ENCODE peak calls at places on chromosomes 5 and 9, in ten cellular contexts. G, Q, T, W, Z, C, S, M, J and E are unnamed samples.

GRCh38 chr9:136403538-136403914 is 3.6 kb upstream of the SNAPC4 start:
- DNase-seq in J (no peak), W (no peak), Z (no peak), Q (peak), M (no peak), G (no peak), C (no peak), S (no peak), T (no peak), E (no peak)

GRCh38 chr5:39132128-39132447 is 57.9 kb upstream of the RICTOR start:
- DNase-seq in G (no peak), T (no peak), M (no peak), Z (no peak), Q (no peak), W (no peak), S (no peak), C (no peak), J (no peak), E (no peak)

GRCh38 chr9:22308177-22308576 is 138.4 kb upstream of the DMRTA1 start:
- DNase-seq in S (no peak), Z (no peak), C (no peak), W (no peak), G (no peak), J (no peak), T (no peak), M (peak), Q (no peak), E (no peak)

GRCh38 chr5:99694884-99695283 is 766.1 kb upstream of the CHD1 start:
- DNase-seq in Q (no peak), J (no peak), Z (no peak), M (no peak), W (no peak), G (no peak), C (no peak), S (no peak), T (no peak), E (no peak)

GRCh38 chr5:21774791-21775190 is 1078.4 kb downstream of the CDH12 start:
- DNase-seq in T (no peak), C (no peak), Z (peak), W (no peak), Q (no peak), S (no peak), J (no peak), M (no peak), G (no peak), E (no peak)

GRCh38 chr5:53256746-53257145 is 147.2 kb upstream of the MOCS2 start:
- DNase-seq in J (no peak), Q (no peak), M (no peak), S (no peak), C (no peak), Z (peak), G (no peak), W (no peak), T (no peak), E (no peak)

GRCh38 chr9:4077499-4078102 is 222.3 kb downstream of the GLIS3 start:
- DNase-seq in Z (peak), G (peak), W (peak), M (peak), S (peak), C (peak), J (peak), T (peak), Q (peak), E (peak)

GRCh38 chr5:21802869-21803490 is 1050.2 kb downstream of the CDH12 start:
- DNase-seq in Q (no peak), M (no peak), W (no peak), G (peak), C (no peak), Z (peak), S (no peak), T (no peak), J (no peak), E (no peak)

GRCh38 chr5:59937633-59938032 is 44.1 kb upstream of the PDE4D start:
- DNase-seq in J (no peak), G (no peak), W (no peak), Z (no peak), S (no peak), T (no peak), Q (no peak), C (no peak), M (no peak), E (no peak)

GRCh38 chr9:79242489-79242888 is 329.3 kb upstream of the TLE4 start:
- DNase-seq in G (no peak), Z (no peak), C (no peak), W (no peak), Q (no peak), S (no peak), T (no peak), M (no peak), J (no peak), E (no peak)

GRCh38 chr5:14928661-14929060 is 57.1 kb upstream of the ANKH start:
- DNase-seq in M (no peak), G (no peak), Q (no peak), J (no peak), C (no peak), W (no peak), Z (peak), T (no peak), S (no peak), E (no peak)

GRCh38 chr5:148381906-148382305 is 1.9 kb upstream of the FBXO38 start:
- DNase-seq in G (no peak), W (no peak), M (no peak), C (no peak), J (no peak), Z (no peak), Q (no peak), T (no peak), S (no peak), E (no peak)

GRCh38 chr5:95832664-95833063 is 10.1 kb upstream of the GLRX start:
- DNase-seq in Q (no peak), W (no peak), J (no peak), S (no peak), M (no peak), C (no peak), G (no peak), T (no peak), Z (no peak), E (no peak)

GRCh38 chr5:51382759-51383493 is at the start of gene ISL1:
- DNase-seq in Q (no peak), S (peak), Z (peak), M (peak), W (no peak), G (peak), C (no peak), J (peak), T (peak), E (peak)

GRCh38 chr5:111774525-111774924 is 17.5 kb upstream of the NREP start:
- DNase-seq in J (no peak), T (peak), C (no peak), Q (no peak), M (peak), G (no peak), W (no peak), S (no peak), Z (peak), E (no peak)

GRCh38 chr5:172721455-172722308 is 49.3 kb downstream of the DUSP1 start:
- DNase-seq in T (no peak), Z (peak), S (peak), J (no peak), M (no peak), Q (no peak), W (no peak), C (no peak), G (no peak), E (peak)

GRCh38 chr5:41636605-41637004 is 126.2 kb upstream of the PLCXD3 start:
- DNase-seq in S (no peak), C (no peak), W (no peak), G (peak), Q (no peak), J (peak), T (no peak), M (no peak), Z (peak), E (peak)

GRCh38 chr9:136337416-136338395 is 10.4 kb downstream of the GPSM1 start:
- DNase-seq in G (no peak), T (no peak), W (no peak), Z (no peak), C (no peak), J (no peak), S (no peak), M (no peak), Q (no peak), E (no peak)

GRCh38 chr5:127580731-127581130 is 63.3 kb downstream of the PRRC1 start:
- DNase-seq in Q (no peak), T (no peak), M (no peak), Z (no peak), S (no peak), W (no peak), G (no peak), J (no peak), C (no peak), E (no peak)

GRCh38 chr5:157046041-157046440 is 12.9 kb downstream of the HAVCR1 start:
- DNase-seq in T (peak), M (peak), J (peak), Q (no peak), W (no peak), Z (no peak), C (no peak), S (no peak), G (peak), E (no peak)

GRCh38 chr5:68288756-68289134 is 73.2 kb downstream of the PIK3R1 start:
- DNase-seq in T (no peak), W (no peak), Q (no peak), Z (no peak), S (peak), G (no peak), M (peak), J (no peak), C (peak), E (peak)

GRCh38 chr5:157464518-157465171 is 4.6 kb downstream of the NIPAL4 start:
- DNase-seq in C (no peak), T (peak), M (no peak), W (peak), Z (peak), J (peak), Q (no peak), G (peak), S (peak), E (no peak)

GRCh38 chr5:2289380-2289779 is 406.7 kb upstream of the IRX4 start:
- DNase-seq in C (no peak), W (no peak), Q (no peak), T (no peak), M (no peak), S (no peak), Z (no peak), J (no peak), G (no peak), E (no peak)

GRCh38 chr9:112694910-112695555 is 22.9 kb downstream of the INIP start:
- DNase-seq in T (no peak), W (no peak), G (no peak), Z (no peak), J (no peak), Q (no peak), C (no peak), S (no peak), M (no peak), E (no peak)

GRCh38 chr5:97096096-97096648 is 46.2 kb downstream of the LIX1 start:
- DNase-seq in G (no peak), W (no peak), S (no peak), J (no peak), C (no peak), Q (no peak), Z (no peak), T (no peak), M (no peak), E (no peak)

GRCh38 chr9:21616082-21616778 is 134.1 kb upstream of the IFNE start:
- DNase-seq in J (peak), W (no peak), S (no peak), G (peak), Z (peak), M (no peak), Q (no peak), C (no peak), T (no peak), E (no peak)

GRCh38 chr5:129541648-129542251 is 81.7 kb downstream of the ADAMTS19 start:
- DNase-seq in M (no peak), T (no peak), Z (peak), G (no peak), C (no peak), Q (no peak), J (peak), S (no peak), W (no peak), E (no peak)

GRCh38 chr5:60700347-60700815 is 415 bp upstream of the DEPDC1B start:
- DNase-seq in M (no peak), G (no peak), J (no peak), S (peak), Z (no peak), W (no peak), Q (no peak), T (peak), C (no peak), E (peak)

GRCh38 chr5:180618830-180619562 is 27.7 kb upstream of the SCGB3A1 start:
- DNase-seq in S (no peak), W (no peak), G (peak), C (no peak), J (no peak), Z (peak), M (peak), T (no peak), Q (no peak), E (peak)

GRCh38 chr9:133273819-133274218 is 1.2 kb downstream of the ABO start:
- DNase-seq in Z (no peak), T (no peak), S (no peak), Q (no peak), W (no peak), M (no peak), C (no peak), G (no peak), J (no peak), E (no peak)

GRCh38 chr5:72178910-72179815 is 71.9 kb downstream of the MAP1B start:
- DNase-seq in M (peak), Q (no peak), T (no peak), Z (peak), G (peak), J (peak), W (peak), C (peak), S (peak), E (peak)

GRCh38 chr5:160520609-160521391 is 99.1 kb downstream of the PTTG1 start:
- DNase-seq in Z (no peak), G (no peak), S (no peak), J (no peak), Q (no peak), T (no peak), W (no peak), M (no peak), C (no peak), E (peak)

GRCh38 chr5:124655943-124656459 is 90.4 kb downstream of the ZNF608 start:
- DNase-seq in T (peak), Q (no peak), Z (peak), G (peak), W (peak), S (no peak), M (peak), C (no peak), J (peak), E (no peak)

GRCh38 chr5:170811719-170812118 is 28.2 kb downstream of the GABRP start:
- DNase-seq in C (no peak), G (no peak), Z (no peak), J (no peak), W (no peak), M (no peak), S (no peak), Q (no peak), T (no peak), E (no peak)

GRCh38 chr9:34884732-34885131 is 73.4 kb upstream of the PHF24 start:
- DNase-seq in M (no peak), S (no peak), Z (no peak), J (no peak), W (no peak), G (no peak), C (no peak), Q (no peak), T (no peak), E (no peak)

GRCh38 chr5:125286266-125286665 is 539.8 kb upstream of the ZNF608 start:
- DNase-seq in W (no peak), Z (no peak), T (no peak), C (no peak), J (no peak), S (no peak), G (no peak), Q (no peak), M (no peak), E (no peak)

GRCh38 chr9:91364005-91364404 is 2.3 kb upstream of the AUH start:
- DNase-seq in Z (no peak), M (no peak), G (no peak), S (no peak), W (no peak), J (no peak), Q (no peak), C (no peak), T (no peak), E (no peak)

GRCh38 chr9:91362212-91362611 is 494 bp upstream of the AUH start:
- DNase-seq in Z (no peak), Q (no peak), M (no peak), G (no peak), J (no peak), C (no peak), T (no peak), S (no peak), W (no peak), E (no peak)

GRCh38 chr9:91359734-91360470 is 1.8 kb downstream of the AUH start:
- DNase-seq in W (no peak), Z (no peak), T (no peak), G (no peak), S (no peak), M (no peak), C (no peak), Q (no peak), J (no peak), E (no peak)

GRCh38 chr9:91360551-91361293 is 996 bp downstream of the AUH start:
- DNase-seq in S (no peak), G (no peak), M (no peak), C (no peak), Z (no peak), W (no peak), Q (no peak), T (no peak), J (no peak), E (no peak)

GRCh38 chr9:91361294-91362201 is at the start of gene AUH:
- DNase-seq in G (peak), M (peak), S (peak), W (peak), Z (peak), Q (peak), C (peak), T (peak), J (peak), E (peak)
- TF ChIP-seq POLR2A in G (peak), M (peak), S (peak), W (no peak), Z (peak), Q (peak), C (peak), T (no peak), J (no peak), E (no peak)

DNA sequence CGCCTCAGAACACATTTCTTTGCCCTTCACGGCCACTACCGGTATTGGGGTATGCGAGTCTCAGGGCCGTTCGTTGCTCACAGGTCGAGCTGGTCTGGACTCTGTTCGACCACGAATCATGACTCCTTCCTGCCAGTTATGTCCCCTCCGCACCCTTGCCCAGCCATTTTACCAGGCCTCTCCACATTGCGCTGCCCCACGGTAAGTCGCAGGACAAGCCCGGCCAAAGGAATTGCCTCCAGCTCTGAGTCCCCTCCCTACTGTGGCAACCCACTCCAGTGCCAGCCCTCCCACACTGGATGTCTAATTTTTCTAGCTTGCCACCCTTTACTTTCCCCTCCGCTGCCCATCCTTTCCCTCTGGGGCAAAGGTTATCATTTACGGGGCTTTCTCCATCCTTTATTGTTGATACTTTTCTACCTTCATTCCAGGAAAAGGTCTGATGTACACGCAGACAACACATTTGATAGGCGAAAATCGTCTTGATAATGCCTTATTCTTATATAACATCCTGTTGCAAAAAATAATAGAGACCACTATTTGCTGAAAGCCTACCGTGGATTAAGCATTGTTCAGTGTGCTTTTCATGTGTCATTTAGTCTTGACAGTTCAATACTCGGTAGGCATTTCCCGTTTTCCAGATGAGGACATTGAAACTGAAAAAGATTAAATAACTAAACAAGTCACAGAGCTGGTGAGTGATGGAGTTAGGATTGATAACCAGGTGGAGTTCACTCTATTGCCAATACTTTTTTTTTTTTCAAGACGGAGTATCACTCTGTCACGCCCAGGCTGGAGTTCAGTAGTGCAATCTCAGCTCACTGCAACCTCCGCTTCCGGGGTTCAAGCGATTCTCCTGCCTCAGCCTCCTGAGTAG is 958 bp upstream of the HSPA5 start:
- DNase-seq in Q (no peak), M (peak), Z (no peak), J (no peak), C (no peak), G (peak), T (peak), S (peak), W (peak), E (peak)
- TF ChIP-seq POLR2A in Q (peak), M (no peak), Z (no peak), J (no peak), C (no peak), G (no peak), T (no peak), S (no peak), W (no peak), E (no peak)

GRCh38 chr5:43121565-43122484 is 1.1 kb downstream of the ZNF131 start:
- DNase-seq in C (peak), Z (peak), J (no peak), T (no peak), G (peak), S (no peak), Q (no peak), M (no peak), W (no peak), E (peak)

GRCh38 chr5:43115968-43116367 is 4.7 kb upstream of the ZNF131 start:
- DNase-seq in Q (no peak), J (no peak), Z (no peak), G (no peak), W (no peak), S (no peak), M (no peak), C (no peak), T (no peak), E (no peak)

GRCh38 chr5:43123887-43124286 is 3.2 kb downstream of the ZNF131 start:
- DNase-seq in M (no peak), J (no peak), W (no peak), C (no peak), S (no peak), Z (no peak), Q (no peak), T (no peak), G (no peak), E (no peak)

GRCh38 chr5:43117092-43117491 is 3.6 kb upstream of the ZNF131 start:
- DNase-seq in M (no peak), G (no peak), C (no peak), W (no peak), Z (no peak), J (no peak), S (no peak), Q (no peak), T (no peak), E (no peak)

DNA sequence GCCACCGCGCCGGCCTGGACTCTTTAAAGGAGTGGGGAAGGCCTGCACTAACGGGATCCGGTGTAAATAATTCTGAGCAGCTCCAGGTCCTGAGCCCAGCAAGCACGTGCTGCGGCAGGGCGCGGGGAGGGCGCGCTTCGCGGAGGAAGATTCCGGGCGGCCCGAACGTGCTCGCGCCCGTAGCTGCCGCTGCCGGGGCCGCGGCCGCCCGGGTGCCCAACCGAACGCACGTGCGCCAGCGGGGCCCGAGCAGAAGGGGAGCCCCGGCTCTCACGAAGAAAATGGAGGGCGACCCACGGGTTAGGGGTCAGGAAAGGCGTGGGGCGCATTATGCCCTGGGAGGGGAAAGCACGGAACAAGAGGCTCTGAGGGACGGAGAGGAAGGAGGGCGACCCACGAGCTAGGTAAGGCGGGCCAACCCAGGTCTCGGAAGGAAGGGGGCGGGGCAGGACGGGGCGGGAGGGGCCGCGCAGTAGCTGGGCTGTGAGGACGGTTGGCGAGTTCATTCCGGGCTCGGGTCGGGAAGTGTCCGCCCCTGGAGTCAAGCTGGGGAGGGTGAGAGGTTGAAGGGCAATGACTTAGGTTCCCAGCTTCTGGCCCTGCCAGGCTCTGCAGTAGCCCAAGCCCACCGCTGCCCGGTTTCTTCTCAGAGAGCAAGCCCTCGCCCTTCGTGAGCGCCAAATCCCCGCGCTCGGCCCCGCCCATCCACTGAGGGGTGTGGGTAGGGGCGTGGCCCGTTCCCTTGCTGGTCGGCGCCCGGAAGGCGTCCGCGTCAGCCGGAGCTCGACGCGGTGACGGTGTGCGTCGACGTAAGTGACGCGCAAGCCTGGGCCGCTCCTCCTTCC is at the start of gene ZNF131:
- DNase-seq in J (peak), W (peak), Q (peak), S (peak), G (peak), T (peak), Z (peak), C (peak), M (peak), E (peak)
- TF ChIP-seq POLR2A in J (peak), W (no peak), Q (peak), S (no peak), G (peak), T (no peak), Z (peak), C (peak), M (peak), E (peak)

GRCh38 chr9:33233659-33234335 is 6.2 kb upstream of the SPINK4 start:
- DNase-seq in W (peak), M (peak), T (peak), Q (no peak), S (no peak), Z (peak), G (peak), J (peak), C (peak), E (peak)
- TF ChIP-seq POLR2A in W (no peak), M (peak), T (no peak), Q (no peak), S (no peak), Z (no peak), G (peak), J (no peak), C (no peak), E (no peak)